ENCODE peak calls at places on chromosome 18, in eight cellular contexts. C is activated T-cell treated with anti-CD3 and anti-CD28 coated beads, Interleukin-2, amount 50 U/mL, for 72 hours; I is mammary epithelial cell; S is AG08396; G is NCI-H2171; U is WERI-Rb-1; W is activated effector memory CD4-positive, alpha-beta T cell treated with anti-CD3 and anti-CD28 coated beads, Interleukin-2, amount 50 U/mL, for 16 hours; Z is Karpas-422. T is an unnamed sample.

GRCh38 chr18:35466334-35466733 is 31.4 kb downstream of the INO80C start:
- DNase-seq in Z (peak; percentile 96), U (no peak), W (no peak), S (no peak), G (no peak), C (no peak), I (no peak), T (no peak)

GRCh38 chr18:22223263-22223960 is 54.0 kb downstream of the GATA6 start:
- DNase-seq in W (no peak), U (no peak), S (peak; percentile 68), C (peak; percentile 22), G (no peak), I (peak; percentile 99), Z (no peak), T (peak; percentile 89)

GRCh38 chr18:68461635-68462034 is 253.3 kb downstream of the TMX3 start:
- DNase-seq in G (no peak), U (no peak), W (no peak), I (no peak), Z (no peak), C (no peak), S (no peak), T (no peak)

GRCh38 chr18:31684279-31685096 is at the start of gene B4GALT6:
- DNase-seq in I (peak; percentile 48), U (peak; percentile 61), Z (peak; percentile 56), S (peak; percentile 16), C (peak; percentile 49), G (peak; percentile 34), W (peak; percentile 66), T (no peak)

GRCh38 chr18:13500227-13500865 is 226.0 kb downstream of the FAM210A start:
- DNase-seq in G (peak; percentile 61), W (no peak), Z (no peak), U (no peak), C (peak; percentile 11), S (no peak), I (peak; percentile 66), T (peak; percentile 31)

GRCh38 chr18:58449366-58449935 is 179.4 kb downstream of the ALPK2 start:
- DNase-seq in I (peak; percentile 36), C (no peak), W (no peak), S (peak; percentile 18), G (no peak), Z (no peak), U (no peak), T (no peak)

GRCh38 chr18:59994357-59994756 is 94.6 kb downstream of the PMAIP1 start:
- DNase-seq in C (no peak), U (no peak), Z (peak; percentile 66), W (no peak), S (no peak), I (no peak), G (peak; percentile 74), T (no peak)

GRCh38 chr18:41870817-41871216 is 84.2 kb upstream of the PIK3C3 start:
- DNase-seq in S (no peak), I (peak; percentile 69), U (no peak), C (no peak), G (no peak), W (no peak), Z (no peak), T (no peak)

GRCh38 chr18:77177009-77177408 is 44.4 kb upstream of the MBP start:
- DNase-seq in I (peak; percentile 54), S (no peak), Z (no peak), W (no peak), C (no peak), U (no peak), G (no peak), T (no peak)

GRCh38 chr18:78699516-78699915 is 280.1 kb upstream of the SALL3 start:
- DNase-seq in S (no peak), Z (no peak), U (no peak), I (no peak), G (no peak), W (peak; percentile 33), C (no peak), T (no peak)

GRCh38 chr18:3794537-3795348 is 344.8 kb downstream of the TGIF1 start:
- DNase-seq in Z (no peak), S (no peak), U (no peak), C (peak; percentile 2), I (peak; percentile 95), W (no peak), G (no peak), T (peak; percentile 61)

GRCh38 chr18:37483984-37484892 is 81.4 kb downstream of the CELF4 start:
- DNase-seq in I (no peak), G (no peak), Z (no peak), S (no peak), W (no peak), U (no peak), C (no peak), T (no peak)

GRCh38 chr18:59821983-59822382 is 77.8 kb upstream of the PMAIP1 start:
- DNase-seq in G (no peak), W (no peak), S (no peak), C (no peak), U (no peak), Z (no peak), I (no peak), T (no peak)

GRCh38 chr18:49677762-49678398 is 116.0 kb downstream of the LIPG start:
- DNase-seq in W (no peak), I (no peak), S (no peak), U (peak; percentile 43), C (no peak), Z (peak; percentile 45), G (peak; percentile 68), T (no peak)

GRCh38 chr18:55398858-55399257 is 189.1 kb downstream of the TCF4 start:
- DNase-seq in G (no peak), I (no peak), U (no peak), W (no peak), C (no peak), S (no peak), Z (no peak), T (no peak)

GRCh38 chr18:27712066-27712465 is 464.9 kb downstream of the CDH2 start:
- DNase-seq in G (no peak), S (no peak), U (peak; percentile 33), C (no peak), I (no peak), Z (peak; percentile 46), W (no peak), T (no peak)

GRCh38 chr18:14975431-14975830 is 227.5 kb downstream of the ANKRD30B start:
- DNase-seq in G (no peak), S (no peak), W (no peak), C (no peak), U (no peak), Z (no peak), I (no peak), T (no peak)

GRCh38 chr18:25170402-25170801 is 181.6 kb downstream of the ZNF521 start:
- DNase-seq in I (no peak), S (no peak), C (no peak), U (no peak), Z (no peak), G (no peak), W (no peak), T (no peak)

GRCh38 chr18:11736656-11737055 is 47.6 kb downstream of the GNAL start:
- DNase-seq in Z (no peak), U (no peak), W (no peak), G (no peak), S (no peak), C (no peak), I (peak; percentile 42), T (no peak)

GRCh38 chr18:13260114-13260926 is 41.8 kb downstream of the LDLRAD4 start:
- DNase-seq in I (no peak), Z (no peak), G (no peak), S (no peak), C (no peak), W (no peak), U (no peak), T (no peak)

GRCh38 chr18:35923939-35924338 is 48.5 kb upstream of the RMP24 start:
- DNase-seq in G (no peak), C (no peak), W (no peak), Z (peak; percentile 61), U (no peak), I (no peak), S (no peak), T (no peak)

GRCh38 chr18:79393181-79393598 is 2.5 kb upstream of the NFATC1 start:
- DNase-seq in Z (peak; percentile 55), W (peak; percentile 75), U (no peak), I (no peak), S (peak; percentile 82), G (no peak), C (no peak), T (no peak)

GRCh38 chr18:25349131-25349925 is 2.6 kb downstream of the ZNF521 start:
- DNase-seq in S (peak; percentile 73), G (no peak), I (no peak), C (peak; percentile 1), Z (no peak), W (no peak), U (no peak), T (no peak)

GRCh38 chr18:73777356-73778051 is 370.1 kb downstream of the FBXO15 start:
- DNase-seq in S (no peak), I (peak; percentile 13), C (no peak), G (no peak), U (no peak), Z (no peak), W (no peak), T (no peak)

GRCh38 chr18:61988100-61988499 is 95.3 kb upstream of the RNF152 start:
- DNase-seq in G (no peak), I (no peak), C (no peak), W (no peak), S (no peak), Z (no peak), U (no peak), T (no peak)

GRCh38 chr18:56873441-56874140 is 222.4 kb downstream of the WDR7 start:
- DNase-seq in W (no peak), Z (no peak), I (no peak), G (no peak), U (no peak), S (no peak), C (no peak), T (no peak)

T was measured in HTR-8/SVneo.